ENCODE peak calls at places on chromosomes 7 and 10, in eight cellular contexts. D, O, U, L, M, N, T and B are unnamed samples. For H3K36me3, the result is how much of the 10 kb centered on the place peaks cover.

GRCh38 chr10:104092749-104093148 is 7.1 kb upstream of the COL17A1 start:
- DNase-seq in D (no peak), O (no peak), U (no peak), L (no peak), M (no peak), N (no peak), T (no peak), B (no peak)

GRCh38 chr7:134374291-134374690 is 57.6 kb upstream of the SLC35B4 start:
- DNase-seq in D (no peak), O (no peak), U (no peak), L (peak), M (no peak), N (no peak), T (no peak), B (no peak)

GRCh38 chr10:44745920-44746319 is 165.2 kb upstream of the TMEM72 start:
- DNase-seq in D (no peak), O (no peak), U (no peak), L (no peak), M (no peak), N (no peak), T (no peak), B (no peak)

GRCh38 chr10:91238191-91238590 is 17.7 kb downstream of the PCGF5 start:
- DNase-seq in D (no peak), O (no peak), U (no peak), L (no peak), M (no peak), N (no peak), T (no peak), B (no peak)

GRCh38 chr7:122199171-122199570 is 55.1 kb upstream of the AASS start:
- DNase-seq in D (no peak), O (no peak), U (no peak), L (no peak), M (no peak), N (no peak), T (no peak), B (peak)

GRCh38 chr7:37942934-37943610 is 22.6 kb downstream of the EPDR1 start:
- DNase-seq in D (peak), O (peak), U (no peak), L (peak), M (peak), N (peak), T (no peak), B (peak)

GRCh38 chr7:155205368-155206285 is 92.1 kb upstream of the INSIG1 start:
- DNase-seq in D (peak), O (peak), U (peak), L (peak), M (peak), N (peak), T (peak), B (peak)

GRCh38 chr10:117983961-117984360 is 62.8 kb downstream of the RAB11FIP2 start:
- DNase-seq in D (no peak), O (no peak), U (no peak), L (no peak), M (no peak), N (no peak), T (no peak), B (no peak)

GRCh38 chr7:151240942-151241754 is 7.3 kb downstream of the SMARCD3 start:
- DNase-seq in D (no peak), O (no peak), U (no peak), L (no peak), M (no peak), N (no peak), T (no peak), B (no peak)

GRCh38 chr10:99807786-99808185 is 25.3 kb downstream of the ABCC2 start:
- DNase-seq in D (no peak), O (no peak), U (no peak), L (no peak), M (no peak), N (no peak), T (no peak), B (no peak)

GRCh38 chr10:8039323-8039922 is 15.1 kb upstream of the GATA3 start:
- DNase-seq in D (no peak), O (no peak), U (no peak), L (no peak), M (no peak), N (no peak), T (no peak), B (no peak)

DNA sequence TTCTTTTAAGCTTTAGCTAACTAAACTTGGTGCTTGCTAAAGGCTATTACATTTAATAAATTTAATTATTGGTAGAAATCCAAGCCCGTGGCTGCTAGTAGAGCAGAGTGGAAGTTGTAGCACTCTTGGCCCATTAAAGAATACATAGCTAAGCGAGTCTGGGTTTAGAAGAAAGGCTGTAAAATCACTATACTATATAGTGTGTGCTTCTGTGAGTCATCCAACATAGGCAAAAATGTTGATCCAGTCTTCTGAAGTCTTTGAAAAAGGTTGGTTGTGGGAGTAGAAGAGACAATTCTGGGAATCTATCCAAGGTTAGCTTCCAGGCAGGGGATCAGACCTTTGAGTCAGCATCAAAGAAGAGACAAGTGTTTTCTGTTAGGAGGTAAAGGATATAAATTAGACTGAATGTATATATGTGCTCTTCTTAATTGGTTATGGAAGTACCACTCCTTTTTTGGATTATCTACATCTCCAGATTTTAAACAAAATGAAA is 664.2 kb downstream of the NXPH1 start:
- DNase-seq in D (no peak), O (no peak), U (no peak), L (no peak), M (no peak), N (no peak), T (no peak), B (no peak)
- H3K36me3 ChIP-seq in D (under half), O (under half), U (under half), L (under half), M (under half), N (under half), T (under half), B (under half)

GRCh38 chr10:105681051-105681450 is 1040.0 kb downstream of the SORCS3 start:
- DNase-seq in D (no peak), O (no peak), U (peak), L (peak), M (no peak), N (no peak), T (no peak), B (no peak)

GRCh38 chr10:105682911-105683310 is 1041.8 kb downstream of the SORCS3 start:
- DNase-seq in D (no peak), O (no peak), U (no peak), L (no peak), M (no peak), N (no peak), T (no peak), B (no peak)

GRCh38 chr10:105675333-105675732 is 1034.2 kb downstream of the SORCS3 start:
- DNase-seq in D (no peak), O (no peak), U (no peak), L (no peak), M (no peak), N (no peak), T (no peak), B (no peak)

DNA sequence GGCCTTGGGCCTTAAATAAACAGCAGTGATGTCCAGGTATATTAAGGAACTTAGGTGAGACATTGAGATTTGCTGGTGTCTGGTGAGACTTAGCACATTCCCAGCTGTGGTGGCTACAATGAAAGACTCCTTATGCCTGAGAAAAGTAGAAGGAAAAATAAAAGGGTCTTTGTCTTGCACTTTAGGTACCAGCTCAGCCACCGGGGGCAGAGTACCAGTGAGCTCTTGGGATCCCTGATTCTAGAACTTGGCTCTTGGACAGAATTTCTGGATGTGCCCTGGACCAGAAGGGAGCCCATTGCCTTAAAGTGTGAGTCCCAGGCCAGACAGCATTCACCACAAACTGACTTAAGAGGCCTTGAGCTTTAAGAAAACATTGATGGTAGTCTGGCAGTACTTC is 1038.7 kb downstream of the SORCS3 start:
- DNase-seq in D (no peak), O (no peak), U (no peak), L (no peak), M (no peak), N (no peak), T (no peak), B (no peak)
- TF ChIP-seq CTCF in D (no peak), O (no peak), U (no peak), L (no peak), M (no peak), N (no peak), T (no peak), B (no peak)

GRCh38 chr10:3169271-3169670 is 3.3 kb downstream of the PITRM1 start:
- DNase-seq in D (no peak), O (no peak), U (no peak), L (no peak), M (no peak), N (no peak), T (no peak), B (no peak)
- H3K36me3 ChIP-seq in D (under half), O (under half), U (under half), L (under half), M (half or more), N (under half), T (under half), B (under half)

GRCh38 chr7:43509906-43510305 is 73.0 kb upstream of the STK17A start:
- DNase-seq in D (no peak), O (no peak), U (no peak), L (no peak), M (no peak), N (no peak), T (no peak), B (no peak)
- TF ChIP-seq CTCF in D (no peak), O (no peak), U (no peak), L (no peak), M (no peak), N (no peak), T (no peak), B (no peak)

DNA sequence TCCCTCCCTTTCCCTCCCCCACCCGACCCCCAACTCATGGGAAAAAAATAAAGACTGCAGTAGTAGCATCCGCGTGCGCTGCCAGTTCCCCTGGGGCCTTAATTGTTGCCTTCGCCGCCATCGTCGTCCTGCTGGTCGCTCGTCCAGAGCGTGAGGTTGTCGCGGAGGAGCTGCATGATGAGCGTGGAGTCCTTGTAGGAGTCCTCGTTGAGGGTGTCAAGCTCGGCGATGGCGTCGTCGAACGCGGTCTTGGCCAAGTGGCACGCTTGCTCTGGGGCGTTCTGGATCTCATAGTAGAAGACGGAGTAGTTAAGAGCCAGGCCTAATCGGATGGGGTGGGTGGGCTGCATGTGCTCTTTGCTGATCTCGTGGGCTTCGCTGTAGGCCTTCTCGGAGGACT is 27.0 kb downstream of the HSPB1 start:
- DNase-seq in D (no peak), O (no peak), U (no peak), L (no peak), M (no peak), N (no peak), T (no peak), B (no peak)
- H3K36me3 ChIP-seq in D (under half), O (under half), U (under half), L (under half), M (half or more), N (under half), T (under half), B (under half)

DNA sequence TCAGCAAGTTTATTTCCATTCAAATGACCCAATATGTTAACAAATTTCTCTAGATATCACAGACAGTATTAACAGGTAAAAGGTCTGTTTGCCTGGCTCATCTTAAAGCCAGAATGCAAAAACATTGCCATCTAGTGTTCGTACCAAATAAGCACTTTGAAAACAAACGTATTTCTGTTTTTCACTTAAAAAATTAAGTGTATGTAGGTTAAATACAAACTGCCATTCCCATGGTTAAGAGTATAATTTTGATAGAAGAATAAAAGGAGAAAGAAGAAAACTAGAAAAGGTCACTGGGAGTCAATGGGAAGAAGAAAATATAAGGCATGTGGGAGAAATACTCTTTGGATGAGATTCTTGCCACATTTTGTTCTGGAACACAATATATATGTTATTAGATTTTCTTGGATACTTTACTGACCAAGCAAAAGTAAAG is 51.0 kb downstream of the ORC5 start:
- DNase-seq in D (peak), O (no peak), U (no peak), L (no peak), M (no peak), N (no peak), T (no peak), B (no peak)
- TF ChIP-seq CTCF in D (peak), O (peak), U (peak), L (peak), M (peak), N (peak), T (no peak), B (peak)

DNA sequence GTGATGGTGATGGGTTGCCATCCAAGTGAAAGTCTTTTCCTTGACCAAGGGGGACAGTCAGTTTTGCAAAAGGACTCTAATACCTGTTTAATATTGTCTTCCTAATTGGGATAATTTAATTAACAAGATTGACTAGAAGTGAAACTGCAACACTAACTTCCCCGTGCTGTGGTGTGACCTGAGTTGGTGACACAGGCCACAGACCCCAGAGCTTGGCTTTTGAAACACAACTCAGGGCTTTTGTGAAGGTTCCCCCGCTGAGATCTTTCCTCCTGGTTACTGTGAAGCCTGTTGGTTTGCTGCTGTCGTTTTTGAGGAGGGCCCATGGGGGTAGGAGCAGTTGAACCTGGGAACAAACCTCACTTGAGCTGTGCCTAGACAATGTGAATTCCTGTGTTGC is 6.9 kb downstream of the PPIF start:
- DNase-seq in D (no peak), O (peak), U (no peak), L (no peak), M (no peak), N (no peak), T (no peak), B (no peak)
- H3K36me3 ChIP-seq in D (under half), O (under half), U (under half), L (under half), M (half or more), N (under half), T (under half), B (under half)

GRCh38 chr7:148148456-148148855 is 442.1 kb upstream of the C7orf33 start:
- DNase-seq in D (no peak), O (no peak), U (no peak), L (peak), M (no peak), N (no peak), T (no peak), B (no peak)

GRCh38 chr7:148147438-148147837 is 443.1 kb upstream of the C7orf33 start:
- DNase-seq in D (no peak), O (no peak), U (no peak), L (no peak), M (no peak), N (no peak), T (no peak), B (no peak)

GRCh38 chr7:148144827-148145226 is 445.7 kb upstream of the C7orf33 start:
- DNase-seq in D (no peak), O (no peak), U (no peak), L (no peak), M (no peak), N (no peak), T (no peak), B (no peak)

DNA sequence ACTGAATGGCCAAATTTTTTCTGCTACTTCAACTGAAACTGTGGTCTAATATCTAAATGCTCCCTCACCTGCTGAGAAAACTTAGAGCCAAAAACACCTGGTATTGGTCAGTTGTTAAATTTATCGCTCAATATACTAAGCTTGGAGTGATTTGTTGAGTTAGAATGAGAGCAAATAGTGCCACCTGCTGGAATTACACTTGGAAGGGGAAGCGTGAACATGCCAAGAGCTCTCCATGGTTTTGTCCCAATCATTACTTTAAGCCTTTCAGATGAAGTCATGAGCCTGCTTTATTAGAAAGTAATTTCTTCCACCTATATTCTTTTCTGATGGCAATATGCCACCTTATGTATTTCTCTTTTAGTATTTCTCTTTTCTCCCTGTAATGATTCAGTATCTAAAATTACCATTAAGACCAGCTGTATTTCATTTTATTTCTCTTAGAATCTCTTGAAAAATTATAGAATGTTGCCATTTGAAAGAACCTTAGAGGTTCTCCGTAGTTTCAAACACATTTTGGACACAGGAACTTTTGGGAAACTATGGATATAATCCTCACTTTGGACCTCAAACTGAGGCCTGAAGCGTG is 447.8 kb upstream of the C7orf33 start:
- DNase-seq in D (peak), O (no peak), U (no peak), L (peak), M (no peak), N (no peak), T (no peak), B (peak)
- TF ChIP-seq CTCF in D (peak), O (peak), U (no peak), L (peak), M (peak), N (peak), T (no peak), B (peak)